ENCODE peak calls at places on chromosomes 11 and 22, in four cellular contexts. O is HepG2, S is SK-N-SH, N is GM12878. T is an unnamed sample.

GRCh38 chr11:326842-327580 is 6.4 kb upstream of the IFITM3 start:
- DNase-seq in O (peak), S (peak), N (peak), T (no peak)

GRCh38 chr11:2166091-2166851 is 5.3 kb upstream of the INS start:
- DNase-seq in O (no peak), S (no peak), N (no peak), T (no peak)

GRCh38 chr11:83836883-83837654 is 550.9 kb upstream of the CCDC90B start:
- DNase-seq in O (peak), S (peak), N (peak), T (peak)

GRCh38 chr11:17145972-17146371 is 61.8 kb downstream of the PIK3C2A start:
- DNase-seq in O (no peak), S (no peak), N (no peak), T (no peak)

GRCh38 chr11:16881074-16881709 is 133.0 kb downstream of the PLEKHA7 start:
- DNase-seq in O (no peak), S (no peak), N (no peak), T (no peak)

GRCh38 chr11:44080951-44081350 is 14.5 kb upstream of the EXT2 start:
- DNase-seq in O (no peak), S (no peak), N (no peak), T (no peak)

GRCh38 chr11:2804701-2805387 is 80.7 kb downstream of the CDKN1C start:
- DNase-seq in O (no peak), S (no peak), N (no peak), T (no peak)

GRCh38 chr11:127217941-127218615 is 217.5 kb upstream of the KIRREL3 start:
- DNase-seq in O (no peak), S (no peak), N (no peak), T (no peak)

GRCh38 chr11:76910620-76911414 is 50.1 kb downstream of the ACER3 start:
- DNase-seq in O (no peak), S (no peak), N (no peak), T (no peak)

GRCh38 chr22:46108564-46109473 is 41.5 kb upstream of the PPARA start:
- DNase-seq in O (peak), S (peak), N (no peak), T (no peak)

GRCh38 chr22:27331526-27332281 is 469.9 kb downstream of the MN1 start:
- DNase-seq in O (peak), S (peak), N (no peak), T (peak)

GRCh38 chr11:100830295-100830694 is 143.2 kb downstream of the ARHGAP42 start:
- DNase-seq in O (no peak), S (no peak), N (no peak), T (no peak)

GRCh38 chr11:3627291-3627690 is 14.5 kb downstream of the ART5 start:
- DNase-seq in O (no peak), S (no peak), N (no peak), T (no peak)

GRCh38 chr11:112241486-112241885 is 15.3 kb downstream of the PTS start:
- DNase-seq in O (peak), S (no peak), N (no peak), T (no peak)

GRCh38 chr11:74000307-74000630 is 8.6 kb downstream of the UCP3 start:
- DNase-seq in O (no peak), S (no peak), N (no peak), T (no peak)

GRCh38 chr11:77191823-77192495 is 63.9 kb downstream of the MYO7A start:
- DNase-seq in O (peak), S (peak), N (no peak), T (peak)

GRCh38 chr11:93567406-93567819 is 24.2 kb upstream of the SMCO4 start:
- DNase-seq in O (no peak), S (no peak), N (no peak), T (no peak)

GRCh38 chr11:2257023-2257700 is 13.2 kb downstream of the ASCL2 start:
- DNase-seq in O (no peak), S (no peak), N (no peak), T (no peak)

GRCh38 chr22:35972559-35972958 is 56.1 kb downstream of the RBFOX2 start:
- DNase-seq in O (no peak), S (no peak), N (no peak), T (no peak)

GRCh38 chr11:63737718-63738117 is 30.9 kb downstream of the ZFTA start:
- DNase-seq in O (peak), S (no peak), N (no peak), T (no peak)

GRCh38 chr22:36850682-36851081 is 10.1 kb upstream of the NCF4 start:
- DNase-seq in O (no peak), S (no peak), N (no peak), T (no peak)

GRCh38 chr11:11432621-11433319 is 79.7 kb upstream of the CSNK2A3 start:
- DNase-seq in O (no peak), S (no peak), N (no peak), T (no peak)

GRCh38 chr11:66113132-66113856 is 43.2 kb downstream of the PACS1 start:
- DNase-seq in O (peak), S (no peak), N (no peak), T (peak)

GRCh38 chr11:66278396-66279091 is 569 bp downstream of the CNIH2 start:
- DNase-seq in O (no peak), S (peak), N (no peak), T (no peak)

GRCh38 chr11:75907926-75908527 is 93.0 kb downstream of the UVRAG start:
- DNase-seq in O (no peak), S (no peak), N (no peak), T (no peak)

GRCh38 chr11:36098046-36098445 is 154.2 kb downstream of the LDLRAD3 start:
- DNase-seq in O (no peak), S (no peak), N (no peak), T (no peak)

GRCh38 chr22:30196867-30197336 is 49.7 kb downstream of the LIF start:
- DNase-seq in O (no peak), S (no peak), N (no peak), T (no peak)
- TF ChIP-seq SMC3 in O (no peak), S (no peak), N (no peak), T (no peak)

GRCh38 chr11:108199446-108200321 is 22.8 kb downstream of the NPAT start:
- DNase-seq in O (no peak), S (no peak), N (peak), T (no peak)
- TF ChIP-seq PBX3 in O (no peak), S (no peak), N (no peak), T (no peak)

GRCh38 chr11:132848336-132848735 is 684.0 kb downstream of the OPCML start:
- DNase-seq in O (no peak), S (no peak), N (no peak), T (no peak)
- TF ChIP-seq SMC3 in O (no peak), S (no peak), N (no peak), T (no peak)

DNA sequence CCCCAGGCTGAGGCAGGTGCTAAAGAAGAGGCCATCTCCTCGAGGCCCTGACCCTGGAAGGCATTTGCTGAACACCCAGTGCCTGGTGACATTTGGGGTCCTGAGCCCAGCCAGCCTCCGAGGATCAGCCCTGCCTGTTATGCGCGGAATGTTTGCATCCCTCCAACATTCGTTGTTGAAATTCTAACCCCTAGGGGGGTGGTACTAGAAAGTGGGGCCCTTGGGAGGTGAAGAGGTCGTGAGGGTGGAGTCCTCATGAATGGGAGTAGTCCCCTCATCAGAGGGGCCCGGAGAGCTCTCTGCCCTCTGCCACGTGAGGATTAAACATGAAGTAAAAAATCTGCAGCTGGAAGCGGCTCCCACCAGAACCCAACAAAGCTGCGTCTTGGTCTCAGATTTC is 35.4 kb upstream of the SEPTIN5 start:
- DNase-seq in O (no peak), S (no peak), N (no peak), T (no peak)
- TF ChIP-seq PBX3 in O (no peak), S (no peak), N (no peak), T (no peak)

GRCh38 chr11:131370090-131370751 is at the start of gene NTM:
- DNase-seq in O (no peak), S (peak), N (no peak), T (no peak)
- TF ChIP-seq SMC3 in O (no peak), S (no peak), N (no peak), T (no peak)

GRCh38 chr22:50218996-50219727 is 18.4 kb downstream of the SELENOO start:
- DNase-seq in O (peak), S (peak), N (no peak), T (no peak)
- TF ChIP-seq PBX3 in O (no peak), S (no peak), N (no peak), T (no peak)

GRCh38 chr22:44025171-44026065 is 1.3 kb downstream of the PARVB start:
- DNase-seq in O (no peak), S (no peak), N (peak), T (no peak)
- TF ChIP-seq SMC3 in O (no peak), S (no peak), N (peak), T (no peak)

GRCh38 chr11:88377661-88378060 is 40.1 kb upstream of the CTSC start:
- DNase-seq in O (no peak), S (no peak), N (no peak), T (no peak)

GRCh38 chr11:88375927-88376470 is 38.5 kb upstream of the CTSC start:
- DNase-seq in O (no peak), S (no peak), N (no peak), T (no peak)

GRCh38 chr11:88377151-88377550 is 39.6 kb upstream of the CTSC start:
- DNase-seq in O (no peak), S (no peak), N (no peak), T (no peak)

GRCh38 chr11:88383446-88383845 is 45.9 kb upstream of the CTSC start:
- DNase-seq in O (no peak), S (no peak), N (no peak), T (no peak)

GRCh38 chr11:88378422-88379066 is 41.0 kb upstream of the CTSC start:
- DNase-seq in O (no peak), S (no peak), N (no peak), T (no peak)
- TF ChIP-seq PBX3 in O (no peak), S (no peak), N (no peak), T (no peak)

GRCh38 chr11:64767344-64768299 is 7.8 kb upstream of the PYGM start:
- DNase-seq in O (peak), S (peak), N (no peak), T (no peak)

GRCh38 chr11:64770120-64770519 is 8.2 kb downstream of the SF1 start:
- DNase-seq in O (no peak), S (no peak), N (no peak), T (no peak)

GRCh38 chr11:64766881-64767280 is 7.1 kb upstream of the PYGM start:
- DNase-seq in O (no peak), S (peak), N (no peak), T (no peak)

GRCh38 chr11:64769283-64769682 is 9.1 kb downstream of the SF1 start:
- DNase-seq in O (no peak), S (no peak), N (no peak), T (no peak)

DNA sequence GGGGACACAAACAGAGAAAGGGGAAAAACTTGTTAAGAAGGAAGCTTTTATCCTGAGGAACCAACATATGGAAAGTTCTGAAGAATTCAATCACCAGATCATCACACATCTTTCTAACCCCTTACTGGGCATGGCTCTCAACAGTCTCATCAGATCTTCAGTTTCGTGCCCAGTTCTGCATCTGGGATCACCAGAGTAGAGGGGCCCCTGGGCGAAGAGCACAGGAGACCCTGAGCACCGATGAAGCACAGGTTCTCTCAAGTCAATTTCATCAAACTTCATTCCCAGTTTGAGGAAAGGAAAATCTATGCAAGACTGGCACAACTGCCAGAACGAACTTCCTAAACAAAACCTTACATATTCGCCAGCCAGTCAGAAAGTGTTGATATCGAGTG is 8.5 kb upstream of the PYGM start:
- DNase-seq in O (no peak), S (no peak), N (no peak), T (no peak)
- TF ChIP-seq SMC3 in O (no peak), S (no peak), N (no peak), T (no peak)

GRCh38 chr11:133403900-133404299 is 128.4 kb downstream of the OPCML start:
- DNase-seq in O (no peak), S (peak), N (no peak), T (peak)
- TF ChIP-seq PBX3 in O (no peak), S (no peak), N (no peak), T (no peak)